ENCODE peak calls at places on chromosome 9, in eight cellular contexts. W is endothelial cell of umbilical vein, N is adrenal gland, R is uterus, S is Peyer's patch, L is A549, X is tibial nerve, Q is GM12878. K is an unnamed sample.

GRCh38 chr9:38079410-38080105 is 10.5 kb upstream of the SHB start:
- DNase-seq in W (peak; percentile 82), N (peak; percentile 19), R (no peak), S (no peak), L (no peak), X (no peak), Q (no peak), K (no peak)

GRCh38 chr9:126722922-126723806 is 81.7 kb upstream of the ZBTB43 start:
- DNase-seq in W (no peak), N (peak; percentile 53), R (peak; percentile 44), S (peak; percentile 83), L (no peak), X (no peak), Q (no peak), K (no peak)

GRCh38 chr9:89660286-89660685 is 55.5 kb downstream of the GADD45G start:
- DNase-seq in W (no peak), N (no peak), R (no peak), S (no peak), L (no peak), X (no peak), Q (no peak), K (no peak)

GRCh38 chr9:119044801-119045200 is 324.4 kb downstream of the BRINP1 start:
- DNase-seq in W (no peak), N (no peak), R (no peak), S (no peak), L (no peak), X (no peak), Q (no peak), K (no peak)

GRCh38 chr9:107999890-108000289 is 510.3 kb upstream of the KLF4 start:
- DNase-seq in W (no peak), N (no peak), R (no peak), S (no peak), L (no peak), X (no peak), Q (no peak), K (no peak)

GRCh38 chr9:125190371-125190801 is 783 bp upstream of the PPP6C start:
- DNase-seq in W (no peak), N (no peak), R (no peak), S (no peak), L (no peak), X (no peak), Q (no peak), K (no peak)

GRCh38 chr9:33143241-33143642 is 23.9 kb downstream of the B4GALT1 start:
- DNase-seq in W (no peak), N (no peak), R (no peak), S (no peak), L (peak; percentile 29), X (no peak), Q (no peak), K (no peak)

GRCh38 chr9:120966005-120966369 is 39.4 kb upstream of the TRAF1 start:
- DNase-seq in W (no peak), N (no peak), R (no peak), S (no peak), L (no peak), X (no peak), Q (no peak), K (no peak)

GRCh38 chr9:35645736-35646582 is 4.8 kb downstream of the SIT1 start:
- DNase-seq in W (no peak), N (no peak), R (peak; percentile 57), S (no peak), L (no peak), X (no peak), Q (no peak), K (no peak)

GRCh38 chr9:98374385-98375051 is 119.1 kb upstream of the TBC1D2 start:
- DNase-seq in W (peak; percentile 45), N (no peak), R (no peak), S (no peak), L (peak; percentile 84), X (no peak), Q (no peak), K (no peak)

GRCh38 chr9:107942870-107943269 is 453.3 kb upstream of the KLF4 start:
- DNase-seq in W (no peak), N (no peak), R (no peak), S (no peak), L (peak; percentile 10), X (no peak), Q (no peak), K (no peak)

GRCh38 chr9:655875-656274 is 185.6 kb upstream of the DMRT1 start:
- DNase-seq in W (no peak), N (peak; percentile 42), R (peak; percentile 53), S (no peak), L (no peak), X (peak; percentile 50), Q (no peak), K (no peak)

GRCh38 chr9:125912261-125912660 is 165.1 kb downstream of the PBX3 start:
- DNase-seq in W (no peak), N (no peak), R (no peak), S (no peak), L (no peak), X (no peak), Q (no peak), K (no peak)

GRCh38 chr9:126756876-126757415 is 47.9 kb upstream of the ZBTB43 start:
- DNase-seq in W (no peak), N (no peak), R (no peak), S (no peak), L (no peak), X (no peak), Q (no peak), K (no peak)

GRCh38 chr9:22028394-22028793 is 19.3 kb upstream of the CDKN2B start:
- DNase-seq in W (no peak), N (no peak), R (no peak), S (no peak), L (no peak), X (no peak), Q (no peak), K (no peak)

GRCh38 chr9:109315480-109315879 is 5.4 kb downstream of the EPB41L4B start:
- DNase-seq in W (no peak), N (no peak), R (no peak), S (no peak), L (no peak), X (no peak), Q (no peak), K (no peak)

GRCh38 chr9:109315889-109316640 is 4.8 kb downstream of the EPB41L4B start:
- DNase-seq in W (no peak), N (peak; percentile 81), R (no peak), S (no peak), L (peak; percentile 91), X (peak; percentile 57), Q (no peak), K (no peak)

GRCh38 chr9:109313351-109313750 is 7.5 kb downstream of the EPB41L4B start:
- DNase-seq in W (no peak), N (no peak), R (no peak), S (no peak), L (no peak), X (no peak), Q (no peak), K (no peak)

GRCh38 chr9:109312783-109313182 is 8.1 kb downstream of the EPB41L4B start:
- DNase-seq in W (no peak), N (no peak), R (no peak), S (no peak), L (no peak), X (no peak), Q (no peak), K (no peak)

GRCh38 chr9:109314011-109314531 is 6.8 kb downstream of the EPB41L4B start:
- DNase-seq in W (no peak), N (no peak), R (no peak), S (no peak), L (no peak), X (no peak), Q (no peak), K (no peak)
- H3K27ac ChIP-seq in W (no peak overlapping the region), N (no peak overlapping the region), R (no peak overlapping the region), S (peak overlapping the region; percentile 90), L (no peak overlapping the region), X (peak overlapping the region; percentile 73), Q (no peak overlapping the region), K (no peak overlapping the region)

DNA sequence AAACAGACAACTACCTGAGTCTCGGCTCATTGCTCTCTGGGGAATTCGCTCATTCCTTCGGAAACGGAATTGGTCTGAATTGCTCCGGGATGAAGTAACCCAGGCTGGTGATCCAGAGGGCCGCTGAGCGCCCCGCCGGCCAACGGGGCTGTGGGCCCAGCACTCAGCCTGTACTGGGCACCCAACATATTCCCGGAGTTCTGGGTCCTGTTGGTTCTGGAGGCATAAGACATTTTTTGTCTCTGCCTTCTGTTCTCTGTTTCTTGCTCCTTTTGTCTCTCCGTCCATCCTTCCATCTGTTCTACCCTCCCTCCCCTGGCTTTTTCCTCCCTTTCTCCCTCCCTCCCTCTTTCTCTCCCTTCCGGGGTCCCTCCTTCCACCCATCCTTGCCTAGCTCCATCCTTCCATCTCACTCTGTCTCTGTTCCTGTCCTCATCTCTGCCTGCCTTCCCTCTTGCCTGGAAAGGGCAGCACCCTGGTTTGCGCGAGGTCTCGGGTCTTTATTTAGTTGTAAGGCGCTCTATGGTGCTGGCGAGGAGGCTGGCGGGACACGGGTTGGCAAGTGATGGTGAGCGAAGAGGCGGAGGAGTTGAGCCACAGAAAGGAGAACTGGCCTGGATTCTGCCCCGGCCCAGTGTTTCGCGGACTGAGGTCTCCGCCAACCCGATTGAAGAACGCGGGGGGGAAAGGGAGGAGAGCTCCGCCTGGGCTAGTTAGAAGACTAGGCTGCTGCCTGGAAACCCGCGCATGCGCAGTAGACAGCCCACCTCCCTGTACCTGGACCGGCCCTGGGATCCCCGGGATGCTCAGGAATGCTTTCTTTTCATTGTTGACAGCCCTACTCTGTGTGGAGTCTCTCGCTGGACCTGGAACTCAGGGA is 1468.0 kb downstream of the FOXD4L5 start:
- DNase-seq in W (peak; percentile 69), N (peak; percentile 70), R (peak; percentile 34), S (peak; percentile 90), L (peak; percentile 52), X (peak; percentile 61), Q (peak; percentile 80), K (no peak)
- TF ChIP-seq POLR2A in W (no peak), N (no peak), R (no peak), S (no peak), L (no peak), X (no peak), Q (peak; percentile 48), K (no peak)

DNA sequence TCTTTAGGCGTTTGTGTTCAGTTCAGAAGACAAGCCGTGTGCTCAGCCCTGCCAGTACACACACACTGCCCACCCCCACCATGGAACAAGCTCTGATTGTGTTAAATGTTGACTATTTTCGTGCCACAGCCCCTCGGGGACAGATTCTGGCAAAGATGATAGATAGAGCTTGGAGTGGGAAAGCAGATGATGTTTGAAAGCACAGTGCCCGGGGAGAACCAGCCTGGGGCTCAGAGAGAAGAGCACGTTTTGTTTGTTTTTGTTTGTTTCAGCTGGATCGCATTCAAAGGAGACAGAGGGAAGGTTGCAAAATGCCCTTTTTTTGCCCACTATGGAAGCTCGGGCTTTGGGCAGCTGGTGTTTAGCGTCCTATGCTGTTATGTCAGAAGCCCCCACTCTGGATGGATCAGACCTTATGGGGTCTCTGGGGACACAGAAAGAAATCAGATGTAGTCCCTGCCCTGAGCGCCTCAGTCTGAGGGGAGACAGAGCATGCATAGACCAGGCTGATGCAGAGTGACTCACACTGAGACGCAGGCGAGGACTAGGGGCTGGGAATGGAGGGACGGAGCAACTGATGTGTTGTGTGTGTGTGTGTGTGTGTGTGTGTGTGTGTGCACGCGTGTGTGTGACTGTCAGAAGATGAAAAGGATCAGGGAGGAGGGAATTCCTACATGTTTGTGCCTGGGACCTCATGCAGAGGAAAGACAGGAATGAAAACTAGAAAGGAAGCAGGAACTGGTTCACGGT is 229.7 kb downstream of the MELK start:
- DNase-seq in W (no peak), N (no peak), R (no peak), S (no peak), L (peak; percentile 25), X (peak; percentile 33), Q (no peak), K (no peak)
- H3K4me3 ChIP-seq in W (no peak overlapping the region), N (no peak overlapping the region), R (no peak overlapping the region), S (no peak overlapping the region), L (no peak overlapping the region), X (no peak overlapping the region), Q (no peak overlapping the region), K (no peak overlapping the region)

GRCh38 chr9:136092741-136093140 is 2.3 kb downstream of the NACC2 start:
- DNase-seq in W (no peak), N (no peak), R (no peak), S (no peak), L (no peak), X (no peak), Q (no peak), K (no peak)
- H3K27ac ChIP-seq in W (no peak overlapping the region), N (peak overlapping the region; percentile 85), R (peak overlapping the region; percentile 93), S (no peak overlapping the region), L (peak overlapping the region; percentile 94), X (peak overlapping the region; percentile 92), Q (no peak overlapping the region), K (peak overlapping the region; percentile 98)